ENCODE peak calls at places on chromosome 17, in seven cellular contexts. N is fibroblast of mammary gland, M is HTR-8/SVneo, J is neuronal stem cell, V is WTC11, H is GM18507, B is HFF-Myc. F is an unnamed sample.

GRCh38 chr17:17484451-17484899 is 7.7 kb downstream of the MED9 start:
- DNase-seq in N (peak), M (no peak), J (no peak), V (no peak), H (no peak), B (no peak), F (no peak)

GRCh38 chr17:4492762-4493561 is 5.7 kb upstream of the SPNS2 start:
- DNase-seq in N (peak), M (peak), J (peak), V (peak), H (no peak), B (peak), F (peak)

GRCh38 chr17:81923302-81924260 is 4.0 kb downstream of the MAFG start:
- DNase-seq in N (peak), M (no peak), J (no peak), V (peak), H (no peak), B (no peak), F (peak)

GRCh38 chr17:45666046-45666600 is 118.0 kb upstream of the CRHR1 start:
- DNase-seq in N (no peak), M (no peak), J (no peak), V (peak), H (no peak), B (no peak), F (no peak)

GRCh38 chr17:42669705-42670198 is 7.0 kb downstream of the PLEKHH3 start:
- DNase-seq in N (no peak), M (no peak), J (no peak), V (peak), H (no peak), B (no peak), F (no peak)

GRCh38 chr17:81453712-81454111 is 58.5 kb downstream of the BAHCC1 start:
- DNase-seq in N (no peak), M (no peak), J (no peak), V (no peak), H (peak), B (no peak), F (no peak)

GRCh38 chr17:65231086-65231485 is 93.9 kb downstream of the RGS9 start:
- DNase-seq in N (no peak), M (no peak), J (no peak), V (no peak), H (no peak), B (no peak), F (no peak)

GRCh38 chr17:7289256-7290032 is 5.0 kb downstream of the YBX2 start:
- DNase-seq in N (no peak), M (no peak), J (no peak), V (no peak), H (no peak), B (no peak), F (no peak)

GRCh38 chr17:65463242-65463641 is 98.2 kb downstream of the AXIN2 start:
- DNase-seq in N (peak), M (no peak), J (no peak), V (no peak), H (no peak), B (no peak), F (no peak)

GRCh38 chr17:73750975-73751374 is 106.7 kb upstream of the SDK2 start:
- DNase-seq in N (no peak), M (no peak), J (no peak), V (no peak), H (no peak), B (no peak), F (no peak)

GRCh38 chr17:67433248-67433924 is 56.3 kb downstream of the PITPNC1 start:
- DNase-seq in N (no peak), M (no peak), J (no peak), V (no peak), H (no peak), B (no peak), F (no peak)

GRCh38 chr17:52032454-52032853 is 126.1 kb downstream of the CA10 start:
- DNase-seq in N (no peak), M (no peak), J (no peak), V (no peak), H (no peak), B (no peak), F (no peak)

GRCh38 chr17:79294459-79295071 is 219.9 kb downstream of the ENGASE start:
- DNase-seq in N (peak), M (peak), J (peak), V (peak), H (no peak), B (peak), F (no peak)

GRCh38 chr17:43900183-43900857 is 7.0 kb downstream of the MPP2 start:
- DNase-seq in N (peak), M (peak), J (peak), V (peak), H (peak), B (no peak), F (peak)

GRCh38 chr17:6668219-6668618 is 16.7 kb downstream of the C17orf100 start:
- DNase-seq in N (no peak), M (no peak), J (no peak), V (no peak), H (no peak), B (no peak), F (no peak)

GRCh38 chr17:28684963-28685362 is 23.0 kb downstream of the SUPT6H start:
- DNase-seq in N (peak), M (peak), J (no peak), V (no peak), H (no peak), B (peak), F (no peak)

GRCh38 chr17:36198831-36199465 is 2.4 kb upstream of the CCL3L1 start:
- DNase-seq in N (no peak), M (no peak), J (no peak), V (no peak), H (no peak), B (no peak), F (no peak)

GRCh38 chr17:46776298-46777005 is 42.0 kb downstream of the WNT3 start:
- DNase-seq in N (no peak), M (no peak), J (no peak), V (no peak), H (no peak), B (no peak), F (no peak)

GRCh38 chr17:39027037-39027436 is 59.8 kb upstream of the FBXO47 start:
- DNase-seq in N (peak), M (peak), J (no peak), V (peak), H (no peak), B (no peak), F (no peak)

GRCh38 chr17:4189280-4189679 is 46.3 kb downstream of the CYB5D2 start:
- DNase-seq in N (no peak), M (no peak), J (no peak), V (no peak), H (no peak), B (no peak), F (no peak)

GRCh38 chr17:39357488-39357887 is 43.9 kb downstream of the FBXL20 start:
- DNase-seq in N (no peak), M (no peak), J (no peak), V (no peak), H (no peak), B (no peak), F (no peak)

GRCh38 chr17:75548839-75549238 is 23.3 kb downstream of the LLGL2 start:
- DNase-seq in N (no peak), M (no peak), J (no peak), V (no peak), H (no peak), B (no peak), F (no peak)

GRCh38 chr17:35170968-35171771 is 23.0 kb downstream of the SLC35G3 start:
- DNase-seq in N (peak), M (peak), J (no peak), V (no peak), H (no peak), B (no peak), F (peak)

F was measured in MV-4-11.